ENCODE peak calls at places on chromosomes 4 and X, in four cellular contexts. E is T-cell, W is left kidney, D is T follicular helper cell. S is an unnamed sample.

GRCh38 chr4:8039290-8039689 is 99.6 kb upstream of the AFAP1 start:
- DNase-seq in E (no peak), W (peak), D (no peak), S (peak)

GRCh38 chr4:75057369-75057768 is 124.5 kb downstream of the PARM1 start:
- DNase-seq in E (no peak), W (no peak), D (no peak), S (no peak)

GRCh38 chr4:7890635-7891393 is 48.8 kb downstream of the AFAP1 start:
- DNase-seq in E (no peak), W (peak), D (no peak), S (peak)

GRCh38 chrX:9614016-9614415 is 149.2 kb downstream of the TBL1X start:
- DNase-seq in E (no peak), W (no peak), D (no peak), S (no peak)

GRCh38 chrX:18883234-18883960 is 100.5 kb downstream of the PHKA2 start:
- DNase-seq in E (no peak), W (no peak), D (no peak), S (peak)

GRCh38 chrX:45862801-45863200 is 662.1 kb upstream of the DIPK2B start:
- DNase-seq in E (no peak), W (no peak), D (no peak), S (no peak)

GRCh38 chr4:1237981-1238675 is 10.8 kb downstream of the CTBP1 start:
- DNase-seq in E (no peak), W (no peak), D (no peak), S (no peak)

GRCh38 chrX:119736206-119736764 is 22.1 kb upstream of the SOWAHD start:
- DNase-seq in E (no peak), W (peak), D (no peak), S (no peak)

GRCh38 chr4:139242511-139243051 is 37.4 kb downstream of the MGARP start:
- DNase-seq in E (no peak), W (no peak), D (no peak), S (no peak)

GRCh38 chrX:144275403-144275802 is 391.5 kb downstream of the UBE2NL start:
- DNase-seq in E (no peak), W (peak), D (no peak), S (no peak)

GRCh38 chr4:29128810-29129209 is 1591.4 kb upstream of the PCDH7 start:
- DNase-seq in E (no peak), W (no peak), D (no peak), S (no peak)

GRCh38 chr4:2829933-2830451 is 13.7 kb upstream of the ADD1 start:
- DNase-seq in E (no peak), W (no peak), D (no peak), S (no peak)

GRCh38 chrX:118961866-118962560 is 12.4 kb upstream of the LONRF3 start:
- DNase-seq in E (no peak), W (no peak), D (no peak), S (no peak)

GRCh38 chrX:27186671-27187070 is 276.5 kb downstream of the PPP4R3C start:
- DNase-seq in E (peak), W (peak), D (no peak), S (peak)

GRCh38 chrX:43756076-43756475 is 100.0 kb downstream of the MAOA start:
- DNase-seq in E (no peak), W (no peak), D (no peak), S (no peak)

GRCh38 chr4:148454835-148455234 is 12.6 kb upstream of the NR3C2 start:
- DNase-seq in E (no peak), W (no peak), D (no peak), S (no peak)

GRCh38 chr4:124952601-124953000 is 240.1 kb upstream of the ANKRD50 start:
- DNase-seq in E (no peak), W (no peak), D (no peak), S (no peak)

GRCh38 chrX:109347618-109348017 is 134.3 kb downstream of the GUCY2F start:
- DNase-seq in E (no peak), W (no peak), D (no peak), S (peak)

GRCh38 chr4:104490770-104491395 is 3.8 kb downstream of the CXXC4 start:
- DNase-seq in E (peak), W (peak), D (peak), S (peak)

GRCh38 chr4:68613752-68614151 is 37.6 kb upstream of the UGT2B17 start:
- DNase-seq in E (no peak), W (no peak), D (no peak), S (no peak)

GRCh38 chrX:37646254-37646653 is 39.3 kb upstream of the XK start:
- DNase-seq in E (no peak), W (no peak), D (no peak), S (peak)

GRCh38 chr4:54098375-54098774 is 1.6 kb upstream of the GSX2 start:
- DNase-seq in E (no peak), W (no peak), D (no peak), S (peak)

GRCh38 chr4:94798808-94799207 is 41.1 kb downstream of the BMPR1B start:
- DNase-seq in E (no peak), W (no peak), D (no peak), S (no peak)

GRCh38 chrX:12425496-12425895 is 287.2 kb downstream of the FRMPD4 start:
- DNase-seq in E (no peak), W (no peak), D (no peak), S (no peak)

GRCh38 chr4:58475097-58475496 is 1364.9 kb upstream of the IGFBP7 start:
- DNase-seq in E (no peak), W (no peak), D (no peak), S (no peak)

GRCh38 chr4:3312362-3312761 is 19.5 kb downstream of the RGS12 start:
- DNase-seq in E (no peak), W (no peak), D (no peak), S (no peak)

S was measured in mesendoderm.